ENCODE peak calls at places on chromosomes 6 and 20, in ten cellular contexts. One of them, this sample, is unnamed.

GRCh38 chr6:155936127-155936526 is 480.5 kb upstream of the NOX3 start:
- DNase-seq in lower lobe of right lung: no peak
- DNase-seq in OCI-LY7: no peak
- DNase-seq in endothelial cell: no peak
- DNase-seq in progenitor cell of endocrine pancreas: no peak
- DNase-seq in epithelial cell of esophagus: peak
- DNase-seq in HCT116: no peak
- DNase-seq in RWPE1: no peak
- DNase-seq in IMR-90: no peak
- DNase-seq in natural killer cell: no peak
- DNase-seq in this sample: no peak

GRCh38 chr20:53013183-53013582 is 41.0 kb downstream of the TSHZ2 start:
- DNase-seq in endothelial cell: no peak
- DNase-seq in OCI-LY7: peak
- DNase-seq in RWPE1: no peak
- DNase-seq in lower lobe of right lung: no peak
- DNase-seq in HCT116: no peak
- DNase-seq in progenitor cell of endocrine pancreas: no peak
- DNase-seq in epithelial cell of esophagus: no peak
- DNase-seq in IMR-90: no peak
- DNase-seq in natural killer cell: no peak
- DNase-seq in this sample: no peak

GRCh38 chr6:46972521-46972920 is 50.8 kb upstream of the ADGRF5 start:
- DNase-seq in RWPE1: no peak
- DNase-seq in HCT116: no peak
- DNase-seq in IMR-90: no peak
- DNase-seq in progenitor cell of endocrine pancreas: no peak
- DNase-seq in OCI-LY7: no peak
- DNase-seq in natural killer cell: no peak
- DNase-seq in endothelial cell: no peak
- DNase-seq in lower lobe of right lung: no peak
- DNase-seq in epithelial cell of esophagus: no peak
- DNase-seq in this sample: peak

GRCh38 chr6:156378853-156379252 is 398.3 kb upstream of the ARID1B start:
- DNase-seq in HCT116: no peak
- DNase-seq in lower lobe of right lung: no peak
- DNase-seq in IMR-90: no peak
- DNase-seq in natural killer cell: no peak
- DNase-seq in epithelial cell of esophagus: no peak
- DNase-seq in progenitor cell of endocrine pancreas: no peak
- DNase-seq in endothelial cell: no peak
- DNase-seq in OCI-LY7: peak
- DNase-seq in RWPE1: no peak
- DNase-seq in this sample: no peak

GRCh38 chr6:67933278-67933677 is 701.8 kb upstream of the ADGRB3 start:
- DNase-seq in natural killer cell: no peak
- DNase-seq in RWPE1: no peak
- DNase-seq in lower lobe of right lung: no peak
- DNase-seq in OCI-LY7: peak
- DNase-seq in endothelial cell: peak
- DNase-seq in epithelial cell of esophagus: peak
- DNase-seq in HCT116: no peak
- DNase-seq in IMR-90: no peak
- DNase-seq in progenitor cell of endocrine pancreas: no peak
- DNase-seq in this sample: peak

GRCh38 chr20:44851545-44851944 is 34.0 kb upstream of the YWHAB start:
- DNase-seq in lower lobe of right lung: no peak
- DNase-seq in endothelial cell: no peak
- DNase-seq in HCT116: no peak
- DNase-seq in progenitor cell of endocrine pancreas: no peak
- DNase-seq in epithelial cell of esophagus: no peak
- DNase-seq in natural killer cell: no peak
- DNase-seq in OCI-LY7: no peak
- DNase-seq in RWPE1: no peak
- DNase-seq in IMR-90: no peak
- DNase-seq in this sample: no peak

GRCh38 chr20:10553326-10553984 is 118.3 kb downstream of the SLX4IP start:
- DNase-seq in RWPE1: peak
- DNase-seq in endothelial cell: peak
- DNase-seq in OCI-LY7: peak
- DNase-seq in lower lobe of right lung: peak
- DNase-seq in natural killer cell: no peak
- DNase-seq in IMR-90: peak
- DNase-seq in progenitor cell of endocrine pancreas: peak
- DNase-seq in HCT116: no peak
- DNase-seq in epithelial cell of esophagus: peak
- DNase-seq in this sample: peak

GRCh38 chr20:5297280-5298004 is 19.3 kb downstream of the PROKR2 start:
- DNase-seq in endothelial cell: no peak
- DNase-seq in progenitor cell of endocrine pancreas: no peak
- DNase-seq in natural killer cell: no peak
- DNase-seq in RWPE1: no peak
- DNase-seq in IMR-90: no peak
- DNase-seq in HCT116: no peak
- DNase-seq in epithelial cell of esophagus: no peak
- DNase-seq in lower lobe of right lung: no peak
- DNase-seq in OCI-LY7: no peak
- DNase-seq in this sample: no peak

GRCh38 chr6:4521070-4521469 is 255.1 kb upstream of the CDYL start:
- DNase-seq in progenitor cell of endocrine pancreas: no peak
- DNase-seq in lower lobe of right lung: no peak
- DNase-seq in OCI-LY7: no peak
- DNase-seq in RWPE1: no peak
- DNase-seq in endothelial cell: no peak
- DNase-seq in IMR-90: no peak
- DNase-seq in HCT116: no peak
- DNase-seq in natural killer cell: no peak
- DNase-seq in epithelial cell of esophagus: no peak
- DNase-seq in this sample: no peak

GRCh38 chr6:43070028-43070632 is 6.0 kb upstream of the PTK7 start:
- DNase-seq in epithelial cell of esophagus: peak
- DNase-seq in HCT116: peak
- DNase-seq in RWPE1: peak
- DNase-seq in progenitor cell of endocrine pancreas: no peak
- DNase-seq in lower lobe of right lung: no peak
- DNase-seq in endothelial cell: no peak
- DNase-seq in natural killer cell: no peak
- DNase-seq in OCI-LY7: peak
- DNase-seq in IMR-90: peak
- DNase-seq in this sample: peak

GRCh38 chr6:87212596-87212995 is 57.2 kb downstream of the ZNF292 start:
- DNase-seq in natural killer cell: no peak
- DNase-seq in lower lobe of right lung: no peak
- DNase-seq in HCT116: no peak
- DNase-seq in RWPE1: no peak
- DNase-seq in endothelial cell: no peak
- DNase-seq in OCI-LY7: no peak
- DNase-seq in IMR-90: no peak
- DNase-seq in progenitor cell of endocrine pancreas: no peak
- DNase-seq in epithelial cell of esophagus: no peak
- DNase-seq in this sample: no peak

GRCh38 chr6:41780623-41781301 is at the start of gene PRICKLE4:
- DNase-seq in epithelial cell of esophagus: peak
- DNase-seq in natural killer cell: no peak
- DNase-seq in endothelial cell: peak
- DNase-seq in OCI-LY7: no peak
- DNase-seq in IMR-90: no peak
- DNase-seq in progenitor cell of endocrine pancreas: no peak
- DNase-seq in HCT116: no peak
- DNase-seq in lower lobe of right lung: peak
- DNase-seq in RWPE1: peak
- DNase-seq in this sample: peak

GRCh38 chr6:78487401-78487800 is 379.9 kb upstream of the IRAK1BP1 start:
- DNase-seq in natural killer cell: no peak
- DNase-seq in OCI-LY7: no peak
- DNase-seq in epithelial cell of esophagus: peak
- DNase-seq in IMR-90: peak
- DNase-seq in progenitor cell of endocrine pancreas: no peak
- DNase-seq in HCT116: no peak
- DNase-seq in RWPE1: no peak
- DNase-seq in lower lobe of right lung: no peak
- DNase-seq in endothelial cell: no peak
- DNase-seq in this sample: no peak

GRCh38 chr20:42093542-42094440 is 475.6 kb upstream of the CHD6 start:
- DNase-seq in IMR-90: no peak
- DNase-seq in HCT116: no peak
- DNase-seq in epithelial cell of esophagus: no peak
- DNase-seq in natural killer cell: no peak
- DNase-seq in OCI-LY7: no peak
- DNase-seq in endothelial cell: no peak
- DNase-seq in RWPE1: no peak
- DNase-seq in lower lobe of right lung: no peak
- DNase-seq in progenitor cell of endocrine pancreas: no peak
- DNase-seq in this sample: no peak

GRCh38 chr6:38184780-38185080 is 365.2 kb downstream of the ZFAND3 start:
- DNase-seq in epithelial cell of esophagus: no peak
- DNase-seq in progenitor cell of endocrine pancreas: no peak
- DNase-seq in HCT116: no peak
- DNase-seq in natural killer cell: no peak
- DNase-seq in IMR-90: no peak
- DNase-seq in lower lobe of right lung: no peak
- DNase-seq in OCI-LY7: no peak
- DNase-seq in endothelial cell: no peak
- DNase-seq in RWPE1: no peak
- DNase-seq in this sample: no peak

GRCh38 chr6:145453376-145453775 is 281.9 kb downstream of the EPM2A start:
- DNase-seq in HCT116: peak
- DNase-seq in progenitor cell of endocrine pancreas: no peak
- DNase-seq in endothelial cell: no peak
- DNase-seq in natural killer cell: no peak
- DNase-seq in OCI-LY7: no peak
- DNase-seq in RWPE1: peak
- DNase-seq in IMR-90: no peak
- DNase-seq in epithelial cell of esophagus: peak
- DNase-seq in lower lobe of right lung: no peak
- DNase-seq in this sample: peak

GRCh38 chr20:1391640-1392442 is 1.0 kb downstream of the FKBP1A start:
- DNase-seq in endothelial cell: peak
- DNase-seq in lower lobe of right lung: peak
- DNase-seq in progenitor cell of endocrine pancreas: no peak
- DNase-seq in RWPE1: no peak
- DNase-seq in OCI-LY7: peak
- DNase-seq in IMR-90: peak
- DNase-seq in natural killer cell: no peak
- DNase-seq in HCT116: no peak
- DNase-seq in epithelial cell of esophagus: peak
- DNase-seq in this sample: peak

GRCh38 chr20:57663241-57663640 is 43.0 kb upstream of the ZBP1 start:
- DNase-seq in OCI-LY7: no peak
- DNase-seq in progenitor cell of endocrine pancreas: no peak
- DNase-seq in lower lobe of right lung: peak
- DNase-seq in natural killer cell: no peak
- DNase-seq in epithelial cell of esophagus: no peak
- DNase-seq in HCT116: no peak
- DNase-seq in RWPE1: no peak
- DNase-seq in endothelial cell: no peak
- DNase-seq in IMR-90: no peak
- DNase-seq in this sample: no peak

GRCh38 chr6:81450180-81450579 is 302.3 kb downstream of the TENT5A start:
- DNase-seq in epithelial cell of esophagus: peak
- DNase-seq in natural killer cell: no peak
- DNase-seq in RWPE1: no peak
- DNase-seq in lower lobe of right lung: no peak
- DNase-seq in IMR-90: peak
- DNase-seq in progenitor cell of endocrine pancreas: no peak
- DNase-seq in endothelial cell: no peak
- DNase-seq in OCI-LY7: no peak
- DNase-seq in HCT116: peak
- DNase-seq in this sample: peak
- TF ChIP-seq CTCF in epithelial cell of esophagus: no peak
- TF ChIP-seq CTCF in natural killer cell: no peak
- TF ChIP-seq CTCF in RWPE1: no peak
- TF ChIP-seq CTCF in lower lobe of right lung: no peak
- TF ChIP-seq CTCF in IMR-90: no peak
- TF ChIP-seq CTCF in progenitor cell of endocrine pancreas: no peak
- TF ChIP-seq CTCF in endothelial cell: no peak
- TF ChIP-seq CTCF in OCI-LY7: no peak
- TF ChIP-seq CTCF in HCT116: peak
- TF ChIP-seq CTCF in this sample: no peak

GRCh38 chr6:57267586-57268293 is 45.6 kb upstream of the RAB23 start:
- DNase-seq in IMR-90: peak
- DNase-seq in lower lobe of right lung: peak
- DNase-seq in RWPE1: peak
- DNase-seq in endothelial cell: peak
- DNase-seq in natural killer cell: no peak
- DNase-seq in OCI-LY7: peak
- DNase-seq in epithelial cell of esophagus: peak
- DNase-seq in HCT116: peak
- DNase-seq in progenitor cell of endocrine pancreas: peak
- DNase-seq in this sample: peak
- TF ChIP-seq CTCF in IMR-90: peak
- TF ChIP-seq CTCF in lower lobe of right lung: peak
- TF ChIP-seq CTCF in RWPE1: no peak
- TF ChIP-seq CTCF in endothelial cell: peak
- TF ChIP-seq CTCF in natural killer cell: peak
- TF ChIP-seq CTCF in OCI-LY7: peak
- TF ChIP-seq CTCF in epithelial cell of esophagus: peak
- TF ChIP-seq CTCF in HCT116: peak
- TF ChIP-seq CTCF in progenitor cell of endocrine pancreas: peak
- TF ChIP-seq CTCF in this sample: peak

DNA sequence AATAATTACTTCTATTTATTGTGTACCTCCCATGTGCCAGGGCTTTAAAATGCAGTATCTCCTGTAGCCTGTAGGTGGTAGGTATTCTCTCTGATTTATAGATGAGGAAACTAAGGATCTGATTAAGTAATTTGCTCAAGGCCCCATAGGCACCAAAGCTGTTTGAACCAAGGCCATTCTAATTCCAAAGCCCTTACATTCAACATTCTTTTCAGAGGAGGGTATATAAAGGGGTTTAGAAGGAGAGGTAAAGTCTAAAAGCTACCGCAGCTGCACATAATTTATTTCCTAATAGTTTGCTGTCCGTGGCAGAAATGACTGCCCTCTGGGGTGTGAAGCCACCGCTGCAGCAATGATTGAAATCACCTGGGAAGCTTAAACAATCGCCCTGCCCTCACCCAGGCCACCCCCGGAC is 95.0 kb upstream of the FAM8A1 start:
- DNase-seq in natural killer cell: no peak
- DNase-seq in OCI-LY7: peak
- DNase-seq in epithelial cell of esophagus: peak
- DNase-seq in endothelial cell: no peak
- DNase-seq in HCT116: peak
- DNase-seq in RWPE1: peak
- DNase-seq in lower lobe of right lung: no peak
- DNase-seq in IMR-90: peak
- DNase-seq in progenitor cell of endocrine pancreas: no peak
- DNase-seq in this sample: peak
- TF ChIP-seq CTCF in natural killer cell: no peak
- TF ChIP-seq CTCF in OCI-LY7: peak
- TF ChIP-seq CTCF in epithelial cell of esophagus: peak
- TF ChIP-seq CTCF in endothelial cell: peak
- TF ChIP-seq CTCF in HCT116: peak
- TF ChIP-seq CTCF in RWPE1: no peak
- TF ChIP-seq CTCF in lower lobe of right lung: no peak
- TF ChIP-seq CTCF in IMR-90: peak
- TF ChIP-seq CTCF in progenitor cell of endocrine pancreas: peak
- TF ChIP-seq CTCF in this sample: peak

DNA sequence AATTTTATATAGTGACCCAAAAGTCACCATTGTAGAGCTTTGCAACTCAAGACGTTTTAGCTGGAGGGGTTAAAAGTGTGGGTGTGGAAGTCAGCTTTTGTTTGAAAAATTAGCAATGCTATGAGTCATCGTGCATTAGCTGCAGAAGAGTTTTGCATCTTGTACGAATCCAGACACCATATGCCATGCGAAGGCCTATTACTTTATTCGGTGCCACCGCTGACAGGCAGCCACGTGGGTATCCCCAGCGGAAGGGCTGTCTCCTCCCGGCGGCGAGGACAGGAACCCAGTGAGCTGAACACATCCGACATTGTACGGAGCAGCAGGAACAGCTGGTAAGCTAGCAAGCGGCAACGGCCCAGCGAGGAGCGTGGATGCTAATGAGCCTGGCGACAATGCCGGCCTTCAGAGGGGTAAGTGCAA is 84.4 kb downstream of the INSM1 start:
- DNase-seq in natural killer cell: peak
- DNase-seq in RWPE1: peak
- DNase-seq in IMR-90: peak
- DNase-seq in OCI-LY7: no peak
- DNase-seq in epithelial cell of esophagus: peak
- DNase-seq in HCT116: no peak
- DNase-seq in endothelial cell: peak
- DNase-seq in progenitor cell of endocrine pancreas: no peak
- DNase-seq in lower lobe of right lung: peak
- DNase-seq in this sample: peak
- TF ChIP-seq CTCF in natural killer cell: no peak
- TF ChIP-seq CTCF in RWPE1: no peak
- TF ChIP-seq CTCF in IMR-90: no peak
- TF ChIP-seq CTCF in OCI-LY7: no peak
- TF ChIP-seq CTCF in epithelial cell of esophagus: no peak
- TF ChIP-seq CTCF in HCT116: no peak
- TF ChIP-seq CTCF in endothelial cell: no peak
- TF ChIP-seq CTCF in progenitor cell of endocrine pancreas: no peak
- TF ChIP-seq CTCF in lower lobe of right lung: peak
- TF ChIP-seq CTCF in this sample: no peak

This sample was measured in MCF 10A.